ENCODE peak calls at places on chromosome 5, in six cellular contexts. One of them, this sample, is unnamed.

GRCh38 chr5:79935992-79936643 is 54.9 kb downstream of the MTX3 start:
- DNase-seq in NCI-H1436 treated with DMSO at 0.1 percent for 48 hours: no peak
- DNase-seq in heart right ventricle: peak; percentile 22
- DNase-seq in iPS-NIHi11: no peak
- DNase-seq in NCI-H1694: no peak
- DNase-seq in NCI-H1105: no peak
- DNase-seq in this sample: no peak

GRCh38 chr5:178136990-178137389 is 6.2 kb downstream of the RMND5B start:
- DNase-seq in heart right ventricle: no peak
- DNase-seq in iPS-NIHi11: no peak
- DNase-seq in NCI-H1105: no peak
- DNase-seq in NCI-H1694: no peak
- DNase-seq in NCI-H1436 treated with DMSO at 0.1 percent for 48 hours: no peak
- DNase-seq in this sample: no peak

GRCh38 chr5:169091396-169091980 is 209.5 kb downstream of the SLIT3 start:
- DNase-seq in NCI-H1436 treated with DMSO at 0.1 percent for 48 hours: no peak
- DNase-seq in iPS-NIHi11: no peak
- DNase-seq in NCI-H1694: no peak
- DNase-seq in NCI-H1105: no peak
- DNase-seq in heart right ventricle: no peak
- DNase-seq in this sample: no peak

GRCh38 chr5:133421394-133421793 is 190.9 kb downstream of the FSTL4 start:
- DNase-seq in heart right ventricle: no peak
- DNase-seq in NCI-H1436 treated with DMSO at 0.1 percent for 48 hours: no peak
- DNase-seq in iPS-NIHi11: peak; percentile 80
- DNase-seq in NCI-H1694: no peak
- DNase-seq in NCI-H1105: no peak
- DNase-seq in this sample: no peak

GRCh38 chr5:14413331-14413750 is 168.3 kb upstream of the OTULINL start:
- DNase-seq in NCI-H1694: no peak
- DNase-seq in heart right ventricle: no peak
- DNase-seq in NCI-H1105: no peak
- DNase-seq in NCI-H1436 treated with DMSO at 0.1 percent for 48 hours: no peak
- DNase-seq in iPS-NIHi11: no peak
- DNase-seq in this sample: no peak

GRCh38 chr5:155594270-155594669 is 580.7 kb downstream of the KIF4B start:
- DNase-seq in NCI-H1105: no peak
- DNase-seq in NCI-H1436 treated with DMSO at 0.1 percent for 48 hours: no peak
- DNase-seq in heart right ventricle: no peak
- DNase-seq in iPS-NIHi11: no peak
- DNase-seq in NCI-H1694: no peak
- DNase-seq in this sample: no peak

GRCh38 chr5:123482258-123482657 is 29.7 kb upstream of the CSNK1G3 start:
- DNase-seq in heart right ventricle: no peak
- DNase-seq in iPS-NIHi11: no peak
- DNase-seq in NCI-H1694: no peak
- DNase-seq in NCI-H1105: no peak
- DNase-seq in NCI-H1436 treated with DMSO at 0.1 percent for 48 hours: no peak
- DNase-seq in this sample: no peak

GRCh38 chr5:159331099-159331973 is 1.0 kb upstream of the IL12B start:
- DNase-seq in NCI-H1694: peak; percentile 31
- DNase-seq in NCI-H1105: no peak
- DNase-seq in heart right ventricle: peak; percentile 56
- DNase-seq in NCI-H1436 treated with DMSO at 0.1 percent for 48 hours: no peak
- DNase-seq in iPS-NIHi11: peak; percentile 86
- DNase-seq in this sample: peak; percentile 52

GRCh38 chr5:146662229-146662628 is 146.2 kb upstream of the GPR151 start:
- DNase-seq in NCI-H1694: no peak
- DNase-seq in heart right ventricle: no peak
- DNase-seq in iPS-NIHi11: peak; percentile 46
- DNase-seq in NCI-H1436 treated with DMSO at 0.1 percent for 48 hours: no peak
- DNase-seq in NCI-H1105: no peak
- DNase-seq in this sample: no peak